ENCODE peak calls at places on chromosomes 12 and 14, in six cellular contexts. Y is neuronal stem cell, Z is trophoblast cell, V is IMR-90, F is H9, W is H1. H is an unnamed sample.
A peak's percentile ranks its signal among the peaks of the same experiment; 100 is the strongest.

GRCh38 chr14:70188608-70189540 is at the start of gene SLC8A3:
- DNase-seq in Y (peak; percentile 53), Z (peak; percentile 90), V (peak; percentile 37), F (peak; percentile 44), W (no peak), H (peak; percentile 29)

GRCh38 chr12:55720071-55720564 is at the start of gene RDH5:
- DNase-seq in Y (no peak), Z (no peak), V (peak; percentile 89), F (no peak), W (no peak), H (no peak)

GRCh38 chr14:47365248-47365647 is 310.2 kb downstream of the MDGA2 start:
- DNase-seq in Y (no peak), Z (no peak), V (no peak), F (no peak), W (no peak), H (no peak)

GRCh38 chr14:65434216-65434850 is 21.8 kb downstream of the FUT8 start:
- DNase-seq in Y (no peak), Z (no peak), V (no peak), F (no peak), W (no peak), H (no peak)

GRCh38 chr12:96500686-96501085 is 11.3 kb downstream of the CFAP54 start:
- DNase-seq in Y (no peak), Z (no peak), V (peak; percentile 40), F (no peak), W (no peak), H (no peak)

GRCh38 chr12:70553391-70553859 is 83.8 kb downstream of the PTPRB start:
- DNase-seq in Y (no peak), Z (no peak), V (no peak), F (no peak), W (no peak), H (no peak)

GRCh38 chr12:103382736-103383346 is 112.9 kb downstream of the C12orf42 start:
- DNase-seq in Y (no peak), Z (no peak), V (no peak), F (no peak), W (no peak), H (no peak)

GRCh38 chr14:61940669-61941420 is 178.6 kb downstream of the SNAPC1 start:
- DNase-seq in Y (no peak), Z (peak; percentile 98), V (no peak), F (peak; percentile 36), W (no peak), H (no peak)

GRCh38 chr14:90788031-90788430 is 28.2 kb downstream of the TTC7B start:
- DNase-seq in Y (no peak), Z (no peak), V (no peak), F (no peak), W (no peak), H (no peak)

GRCh38 chr14:73381379-73382013 is 76.8 kb downstream of the NUMB start:
- DNase-seq in Y (no peak), Z (no peak), V (no peak), F (no peak), W (no peak), H (no peak)

GRCh38 chr14:65462411-65462810 is 49.9 kb downstream of the FUT8 start:
- DNase-seq in Y (no peak), Z (no peak), V (peak; percentile 60), F (no peak), W (no peak), H (no peak)

GRCh38 chr12:115305867-115306266 is 621.9 kb upstream of the TBX3 start:
- DNase-seq in Y (no peak), Z (no peak), V (no peak), F (no peak), W (no peak), H (no peak)

GRCh38 chr12:54010972-54011664 is 2.3 kb downstream of the HOXC8 start:
- DNase-seq in Y (no peak), Z (no peak), V (no peak), F (no peak), W (no peak), H (no peak)

GRCh38 chr14:102678394-102678793 is 85.9 kb downstream of the RCOR1 start:
- DNase-seq in Y (no peak), Z (no peak), V (no peak), F (no peak), W (no peak), H (no peak)

GRCh38 chr14:104194716-104195115 is 56.3 kb downstream of the KIF26A start:
- DNase-seq in Y (no peak), Z (no peak), V (no peak), F (no peak), W (no peak), H (no peak)

GRCh38 chr12:106227641-106228319 is 20.0 kb downstream of the CKAP4 start:
- DNase-seq in Y (no peak), Z (peak; percentile 38), V (no peak), F (peak; percentile 11), W (no peak), H (peak; percentile 63)

GRCh38 chr12:26520154-26520553 is 312.8 kb downstream of the ITPR2 start:
- DNase-seq in Y (no peak), Z (no peak), V (no peak), F (no peak), W (no peak), H (no peak)

GRCh38 chr12:94267907-94268575 is 119.7 kb downstream of the PLXNC1 start:
- DNase-seq in Y (no peak), Z (no peak), V (no peak), F (no peak), W (no peak), H (no peak)

GRCh38 chr12:68772714-68773113 is 26.7 kb downstream of the SLC35E3 start:
- DNase-seq in Y (no peak), Z (no peak), V (no peak), F (no peak), W (no peak), H (no peak)

GRCh38 chr14:103488960-103489359 is 33.7 kb downstream of the CKB start:
- DNase-seq in Y (no peak), Z (no peak), V (peak; percentile 82), F (no peak), W (no peak), H (no peak)

GRCh38 chr12:103399986-103400385 is 95.8 kb downstream of the C12orf42 start:
- DNase-seq in Y (no peak), Z (no peak), V (no peak), F (no peak), W (no peak), H (no peak)

GRCh38 chr12:131928080-131928764 is 854 bp upstream of the PUS1 start:
- DNase-seq in Y (no peak), Z (peak; percentile 47), V (peak; percentile 30), F (peak; percentile 58), W (no peak), H (peak; percentile 62)

GRCh38 chr14:52649511-52649910 is 45.8 kb downstream of the ERO1A start:
- DNase-seq in Y (no peak), Z (no peak), V (peak; percentile 10), F (no peak), W (no peak), H (no peak)

DNA sequence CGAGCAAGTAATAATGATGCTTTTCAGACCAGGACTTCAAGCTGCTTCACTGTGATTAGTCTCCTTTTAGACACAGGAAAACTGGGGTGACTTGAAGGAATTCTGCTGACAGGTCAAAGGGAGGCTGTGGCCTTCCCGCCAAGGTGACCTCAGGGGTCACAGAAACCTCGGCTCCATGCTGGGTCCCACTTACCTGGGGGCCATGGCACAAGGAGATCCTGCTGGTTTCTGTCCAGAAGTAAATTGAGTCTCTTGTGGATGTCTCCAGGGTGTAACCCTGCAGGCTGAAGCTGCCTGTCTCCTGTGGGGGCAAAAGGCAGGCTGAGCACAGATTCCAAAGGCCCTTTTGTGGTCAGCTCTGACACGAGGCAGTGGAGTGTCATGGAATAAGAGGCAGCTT is 138.7 kb upstream of the MED13L start:
- DNase-seq in Y (no peak), Z (no peak), V (no peak), F (no peak), W (no peak), H (peak; percentile 58)
- H4K91ac ChIP-seq in Y (no peak overlapping the region), Z (no peak overlapping the region), V (no peak overlapping the region), F (no peak overlapping the region), W (no peak overlapping the region), H (no peak overlapping the region)

GRCh38 chr12:81208193-81208946 is 130.5 kb downstream of the ACSS3 start:
- DNase-seq in Y (no peak), Z (no peak), V (no peak), F (no peak), W (no peak), H (peak; percentile 12)
- H3K4ac ChIP-seq in Y (no peak overlapping the region), Z (no peak overlapping the region), V (no peak overlapping the region), F (no peak overlapping the region), W (no peak overlapping the region), H (no peak overlapping the region)

GRCh38 chr12:111284709-111285108 is 84.2 kb downstream of the PHETA1 start:
- DNase-seq in Y (no peak), Z (no peak), V (no peak), F (no peak), W (no peak), H (no peak)

GRCh38 chr12:111291357-111291756 is 77.5 kb downstream of the PHETA1 start:
- DNase-seq in Y (no peak), Z (no peak), V (no peak), F (no peak), W (no peak), H (no peak)

GRCh38 chr12:111287125-111287900 is 81.6 kb downstream of the PHETA1 start:
- DNase-seq in Y (no peak), Z (no peak), V (no peak), F (no peak), W (no peak), H (no peak)

GRCh38 chr12:111285191-111285590 is 83.7 kb downstream of the PHETA1 start:
- DNase-seq in Y (peak; percentile 40), Z (no peak), V (no peak), F (peak; percentile 62), W (no peak), H (no peak)

DNA sequence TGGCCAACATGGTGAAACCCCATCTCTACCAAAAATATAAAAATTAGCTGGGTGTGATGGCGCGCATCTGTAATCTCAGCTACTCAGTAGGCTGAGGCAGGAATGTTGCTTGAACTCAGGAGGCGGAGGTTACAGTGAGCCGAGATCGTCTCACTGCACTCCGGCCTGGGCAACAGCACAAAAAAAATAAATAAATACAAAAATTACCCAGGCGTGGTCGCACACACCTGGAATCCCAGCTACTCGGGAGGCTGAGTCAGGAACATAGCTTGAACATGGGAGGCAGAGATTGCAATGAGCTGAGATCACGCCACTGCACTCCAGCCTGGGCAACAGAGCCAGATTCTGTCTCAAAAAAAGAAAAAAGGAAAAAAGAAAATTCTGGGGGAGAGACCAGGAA is 80.1 kb downstream of the PHETA1 start:
- DNase-seq in Y (no peak), Z (peak; percentile 64), V (no peak), F (no peak), W (no peak), H (no peak)
- H2BK5ac ChIP-seq in Y (no peak overlapping the region), Z (no peak overlapping the region), V (no peak overlapping the region), F (no peak overlapping the region), W (no peak overlapping the region), H (no peak overlapping the region)

DNA sequence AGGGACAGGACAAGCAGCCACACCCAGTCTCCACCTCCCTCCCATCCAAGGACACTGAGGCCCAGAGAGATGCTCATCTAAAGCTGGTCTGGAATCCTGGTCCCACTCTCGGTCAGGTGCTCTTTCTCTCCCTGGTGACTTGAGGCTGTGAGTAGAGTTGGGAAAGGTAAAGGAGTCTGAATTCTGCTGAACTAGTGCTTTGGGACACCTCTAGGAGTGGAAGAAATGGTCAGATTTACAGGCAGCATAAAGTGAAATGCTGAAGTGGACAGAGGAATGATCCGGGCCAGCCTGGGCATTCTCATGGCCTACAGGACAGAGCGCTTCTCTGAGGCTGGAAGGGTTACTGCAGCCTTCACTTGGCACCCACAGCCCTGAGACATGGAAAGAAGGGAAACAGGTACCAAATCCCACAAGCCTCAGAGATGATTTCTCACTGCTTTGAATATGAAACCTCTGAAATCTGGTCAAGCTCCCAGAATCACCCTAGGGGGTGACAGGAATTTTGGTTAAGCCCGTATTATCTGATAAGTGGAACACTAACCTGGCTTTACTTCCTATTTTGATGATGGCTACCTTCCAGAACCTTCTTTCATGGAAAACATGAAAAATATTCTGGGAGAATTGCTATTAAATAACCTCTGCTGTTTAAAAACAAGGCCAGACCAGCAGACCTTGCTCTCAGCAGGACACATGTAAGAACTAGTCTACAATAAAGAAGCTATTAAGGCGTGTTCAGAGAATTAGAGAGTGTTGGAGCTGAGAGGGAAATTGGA is 281.7 kb downstream of the ZFP36L1 start:
- DNase-seq in Y (no peak), Z (no peak), V (no peak), F (no peak), W (no peak), H (no peak)
- H4K91ac ChIP-seq in Y (no peak overlapping the region), Z (peak overlapping the region; percentile 78), V (peak overlapping the region; percentile 30), F (no peak overlapping the region), W (no peak overlapping the region), H (peak overlapping the region; percentile 95)

H was measured in mesenchymal stem cell.